ENCODE peak calls at places on chromosome 1, in five cellular contexts. O, V, F, K and G are unnamed samples.

GRCh38 chr1:94908965-94909364 is 17.9 kb downstream of the CNN3 start:
- DNase-seq in V (no peak), F (no peak), K (no peak), O (no peak), G (no peak)

GRCh38 chr1:243924188-243924587 is 74.1 kb upstream of the AKT3 start:
- DNase-seq in K (no peak), V (no peak), O (peak; percentile 64), F (no peak), G (peak; percentile 86)

GRCh38 chr1:202852163-202852904 is 36.6 kb downstream of the RABIF start:
- DNase-seq in O (peak; percentile 76), V (no peak), K (no peak), F (no peak), G (peak; percentile 29)

GRCh38 chr1:160236806-160237205 is 25.5 kb downstream of the DCAF8 start:
- DNase-seq in V (no peak), O (no peak), K (no peak), F (no peak), G (no peak)

GRCh38 chr1:165914136-165914798 is 86.9 kb downstream of the UCK2 start:
- DNase-seq in F (peak; percentile 69), K (peak; percentile 69), O (peak; percentile 92), V (peak; percentile 70), G (peak; percentile 74)

GRCh38 chr1:109823543-109824348 is 60.0 kb upstream of the EPS8L3 start:
- DNase-seq in K (peak; percentile 45), O (no peak), V (no peak), F (no peak), G (peak; percentile 74)

GRCh38 chr1:76625887-76626286 is 241.4 kb upstream of the ST6GALNAC5 start:
- DNase-seq in O (no peak), V (no peak), K (no peak), F (no peak), G (no peak)

GRCh38 chr1:217369271-217369981 is 261.5 kb downstream of the GPATCH2 start:
- DNase-seq in F (no peak), V (no peak), K (no peak), O (no peak), G (no peak)

GRCh38 chr1:35836734-35837133 is 28.9 kb downstream of the AGO4 start:
- DNase-seq in V (no peak), F (no peak), O (no peak), K (no peak), G (no peak)

GRCh38 chr1:14522331-14523241 is 75.9 kb upstream of the KAZN start:
- DNase-seq in O (peak; percentile 89), K (no peak), V (no peak), F (no peak), G (peak; percentile 91)

GRCh38 chr1:170593173-170593572 is 61.2 kb downstream of the GORAB start:
- DNase-seq in F (no peak), K (no peak), O (no peak), V (no peak), G (no peak)

GRCh38 chr1:38804062-38804886 is 55.3 kb downstream of the RRAGC start:
- DNase-seq in V (no peak), K (no peak), O (no peak), F (no peak), G (no peak)